ENCODE peak calls at places on chromosomes 1 and 21, in five cellular contexts. P is SW480; D is kidney glomerular epithelial cell; O is COR-L47; G is stimulated activated CD8-positive, alpha-beta memory T cell treated with anti-CD3 and anti-CD28 coated beads, Interleukin-4, amount 100 ng/mL, for 1 hour. L is an unnamed sample.

GRCh38 chr1:40980453-40981121 is 1.1 kb downstream of the CTPS1 start:
- DNase-seq in G (no peak), P (peak; percentile 25), O (peak; percentile 36), D (peak; percentile 57), L (no peak)

GRCh38 chr1:202578001-202578500 is 132.2 kb downstream of the SYT2 start:
- DNase-seq in O (no peak), G (no peak), P (no peak), D (no peak), L (no peak)

GRCh38 chr1:108750476-108751191 is 4.2 kb downstream of the STXBP3 start:
- DNase-seq in O (no peak), D (peak; percentile 73), G (no peak), P (no peak), L (no peak)

GRCh38 chr1:113783254-113784103 is 24.2 kb upstream of the PHTF1 start:
- DNase-seq in D (no peak), G (no peak), O (no peak), P (no peak), L (no peak)

GRCh38 chr1:198449727-198450433 is 90.6 kb downstream of the ATP6V1G3 start:
- DNase-seq in G (no peak), P (no peak), D (peak; percentile 19), O (no peak), L (no peak)

GRCh38 chr1:36177589-36178463 is 21.9 kb downstream of the MAP7D1 start:
- DNase-seq in P (no peak), D (no peak), G (no peak), O (no peak), L (no peak)

GRCh38 chr21:25503981-25504380 is 103.3 kb downstream of the MRPL39 start:
- DNase-seq in D (no peak), P (no peak), O (no peak), G (no peak), L (no peak)

GRCh38 chr1:22143065-22143514 is at the start of gene WNT4:
- DNase-seq in G (no peak), O (no peak), P (peak; percentile 52), D (peak; percentile 22), L (peak; percentile 62)

GRCh38 chr1:3402258-3403010 is 52.0 kb upstream of the ARHGEF16 start:
- DNase-seq in P (no peak), O (peak; percentile 94), D (no peak), G (no peak), L (no peak)

GRCh38 chr1:246971322-246971721 is 36.5 kb downstream of the ZNF695 start:
- DNase-seq in O (peak; percentile 50), G (peak; percentile 1), P (no peak), D (no peak), L (peak; percentile 51)

GRCh38 chr1:11918779-11919519 is 7.3 kb downstream of the KIAA2013 start:
- DNase-seq in G (no peak), O (no peak), D (no peak), P (no peak), L (no peak)

GRCh38 chr1:214864896-214865688 is 217.4 kb upstream of the KCNK2 start:
- DNase-seq in O (no peak), D (peak; percentile 10), G (no peak), P (no peak), L (no peak)

GRCh38 chr1:46488343-46489168 is 1.1 kb upstream of the DMBX1 start:
- DNase-seq in G (no peak), O (no peak), D (no peak), P (peak; percentile 37), L (no peak)

GRCh38 chr1:235030919-235031596 is 97.6 kb downstream of the TOMM20 start:
- DNase-seq in O (no peak), D (no peak), P (no peak), G (no peak), L (no peak)

GRCh38 chr21:42441963-42442362 is 38.3 kb downstream of the UBASH3A start:
- DNase-seq in G (no peak), O (no peak), P (no peak), D (no peak), L (no peak)

GRCh38 chr1:55720243-55720642 is 505.1 kb upstream of the USP24 start:
- DNase-seq in P (no peak), D (no peak), G (no peak), O (no peak), L (peak; percentile 69)

GRCh38 chr1:229171934-229172333 is 99.0 kb upstream of the RAB4A start:
- DNase-seq in G (no peak), O (peak; percentile 92), D (no peak), P (no peak), L (no peak)

GRCh38 chr1:108858541-108858940 is 1.6 kb upstream of the AKNAD1 start:
- DNase-seq in G (no peak), O (no peak), P (no peak), D (no peak), L (no peak)

GRCh38 chr21:39312112-39313041 is 1.1 kb downstream of the BRWD1 start:
- DNase-seq in D (peak; percentile 88), O (peak; percentile 90), P (peak; percentile 90), G (peak; percentile 94), L (peak; percentile 96)

GRCh38 chr1:168751195-168751650 is 22.2 kb upstream of the DPT start:
- DNase-seq in D (peak; percentile 81), P (no peak), O (no peak), G (no peak), L (no peak)

GRCh38 chr1:159936284-159936904 is 9.0 kb downstream of the IGSF9 start:
- DNase-seq in D (no peak), P (peak; percentile 36), O (peak; percentile 48), G (peak; percentile 79), L (peak; percentile 82)

L was measured in ovary.